ENCODE peak calls at places on chromosomes 6 and 20, in eight cellular contexts. H is BE2C; I is right cardiac atrium; T is effector memory CD4-positive, alpha-beta T cell; L is GM04503; J is amniotic epithelial cell; G is NCI-H524; N is ureter. B is an unnamed sample.

GRCh38 chr6:40713002-40713719 is 126.0 kb upstream of the LRFN2 start:
- DNase-seq in L (no peak), H (no peak), I (no peak), T (no peak), N (no peak), J (no peak), G (no peak), B (no peak)

GRCh38 chr6:92827104-92827503 is 592.3 kb downstream of the EPHA7 start:
- DNase-seq in H (no peak), J (no peak), T (no peak), G (no peak), N (no peak), L (no peak), I (no peak), B (no peak)

GRCh38 chr20:53949319-53949839 is 121.0 kb downstream of the BCAS1 start:
- DNase-seq in H (no peak), T (peak), N (peak), I (peak), G (no peak), J (peak), L (peak), B (peak)

GRCh38 chr20:59788811-59789210 is 144.6 kb downstream of the SYCP2 start:
- DNase-seq in N (peak), I (no peak), J (no peak), L (no peak), T (no peak), G (no peak), H (no peak), B (no peak)

GRCh38 chr20:51752343-51752951 is 15.7 kb downstream of the ATP9A start:
- DNase-seq in H (no peak), L (peak), T (no peak), N (no peak), G (no peak), I (no peak), J (peak), B (no peak)

GRCh38 chr6:170129691-170130171 is 161.1 kb downstream of the DLL1 start:
- DNase-seq in J (no peak), L (no peak), N (peak), H (peak), I (peak), G (peak), T (no peak), B (peak)

GRCh38 chr6:55888917-55889316 is 13.5 kb upstream of the BMP5 start:
- DNase-seq in N (no peak), J (no peak), G (no peak), T (no peak), I (no peak), H (no peak), L (no peak), B (no peak)

GRCh38 chr6:3455121-3455489 is 1.7 kb downstream of the SLC22A23 start:
- DNase-seq in J (no peak), N (no peak), T (no peak), I (no peak), G (no peak), L (no peak), H (no peak), B (no peak)

GRCh38 chr6:165830761-165831160 is 167.7 kb upstream of the PDE10A start:
- DNase-seq in J (peak), N (no peak), L (no peak), G (no peak), T (no peak), I (no peak), H (no peak), B (no peak)

GRCh38 chr20:48563191-48563884 is 264.5 kb downstream of the PREX1 start:
- DNase-seq in I (no peak), N (no peak), J (no peak), G (no peak), H (peak), L (no peak), T (no peak), B (no peak)

GRCh38 chr6:158332237-158332636 is 20.0 kb downstream of the TULP4 start:
- DNase-seq in I (no peak), N (no peak), L (no peak), J (no peak), H (no peak), T (no peak), G (no peak), B (no peak)

GRCh38 chr20:42441862-42442196 is 747.9 kb downstream of the PTPRT start:
- DNase-seq in J (no peak), I (no peak), L (no peak), G (no peak), N (no peak), T (no peak), H (no peak), B (no peak)

GRCh38 chr6:151054304-151054703 is 185.5 kb upstream of the AKAP12 start:
- DNase-seq in G (no peak), L (no peak), N (no peak), J (peak), T (no peak), I (peak), H (no peak), B (no peak)

GRCh38 chr20:48958743-48959142 is 37.2 kb downstream of the ARFGEF2 start:
- DNase-seq in H (no peak), N (no peak), T (no peak), G (no peak), L (no peak), J (no peak), I (no peak), B (no peak)

GRCh38 chr20:49460131-49460530 is 22.3 kb downstream of the KCNB1 start:
- DNase-seq in T (no peak), J (no peak), I (no peak), H (no peak), L (no peak), G (no peak), N (no peak), B (no peak)

GRCh38 chr20:44610313-44610965 is 28.1 kb downstream of the PKIG start:
- DNase-seq in T (peak), L (no peak), I (peak), J (peak), H (no peak), N (no peak), G (no peak), B (no peak)

GRCh38 chr6:89591745-89592144 is 46.8 kb downstream of the LYRM2 start:
- DNase-seq in L (no peak), J (no peak), I (no peak), H (no peak), T (no peak), G (no peak), N (no peak), B (no peak)

GRCh38 chr6:16285467-16286150 is 47.2 kb downstream of the GMPR start:
- DNase-seq in I (no peak), H (no peak), L (no peak), J (no peak), G (no peak), T (no peak), N (no peak), B (no peak)

GRCh38 chr6:44642870-44643522 is 255.5 kb downstream of the CDC5L start:
- DNase-seq in I (no peak), N (no peak), H (no peak), J (peak), L (no peak), T (no peak), G (no peak), B (no peak)

GRCh38 chr20:64115171-64115911 is 8.0 kb upstream of the NPBWR2 start:
- DNase-seq in I (peak), J (no peak), G (no peak), T (no peak), L (no peak), H (no peak), N (peak), B (peak)

GRCh38 chr6:131950767-131951575 is at the start of gene CCN2:
- DNase-seq in J (peak), H (peak), G (peak), T (no peak), I (peak), N (peak), L (peak), B (peak)

GRCh38 chr20:44495257-44495656 is 19.6 kb downstream of the TTPAL start:
- DNase-seq in N (no peak), I (no peak), T (no peak), G (no peak), J (peak), L (peak), H (no peak), B (no peak)

GRCh38 chr6:53524455-53524815 is 20.5 kb downstream of the GCLC start:
- DNase-seq in H (no peak), G (no peak), L (no peak), T (no peak), N (no peak), I (no peak), J (peak), B (no peak)

GRCh38 chr6:150392452-150393220 is 23.8 kb downstream of the IYD start:
- DNase-seq in H (no peak), L (no peak), J (no peak), T (no peak), N (no peak), I (no peak), G (no peak), B (no peak)

GRCh38 chr6:12718025-12718424 is 1.5 kb downstream of the PHACTR1 start:
- DNase-seq in J (peak), L (no peak), N (no peak), H (no peak), G (no peak), I (no peak), T (no peak), B (no peak)

GRCh38 chr6:135322427-135323201 is 141.5 kb downstream of the MYB start:
- DNase-seq in T (no peak), L (no peak), J (no peak), N (no peak), I (no peak), H (no peak), G (no peak), B (no peak)

GRCh38 chr6:10407018-10407673 is 7.7 kb downstream of the TFAP2A start:
- DNase-seq in J (no peak), I (no peak), T (no peak), N (no peak), H (no peak), G (no peak), L (no peak), B (no peak)

GRCh38 chr20:32820000-32820697 is 395 bp downstream of the MAPRE1 start:
- DNase-seq in T (peak), J (peak), G (peak), N (peak), L (no peak), I (peak), H (peak), B (peak)

GRCh38 chr6:162230147-162230752 is 497.3 kb downstream of the PRKN start:
- DNase-seq in J (no peak), T (no peak), N (no peak), L (no peak), H (peak), I (no peak), G (no peak), B (no peak)

GRCh38 chr6:18327621-18328548 is 59.3 kb upstream of the RNF144B start:
- DNase-seq in T (no peak), N (no peak), I (peak), J (no peak), H (no peak), L (no peak), G (peak), B (no peak)

B was measured in left ventricle myocardium superior.